ENCODE peak calls at places on chromosomes 5 and 9, in ten cellular contexts. G is CD8-positive, alpha-beta T cell; A is fibroblast of pulmonary artery; T is Right ventricle myocardium superior; F is NCI-H1436; P is A172; R is epithelial cell of proximal tubule; D is amniotic stem cell; W is ACHN; Y is activated CD8-positive, alpha-beta memory T cell treated with anti-CD3 and anti-CD28 coated beads for 48 hours. I is an unnamed sample.

GRCh38 chr5:33701251-33701650 is 190.5 kb downstream of the ADAMTS12 start:
- DNase-seq in F (no peak), P (no peak), R (no peak), T (no peak), Y (no peak), A (peak), G (no peak), W (no peak), D (peak), I (no peak)

GRCh38 chr5:115360036-115360685 is 63.7 kb upstream of the CCDC112 start:
- DNase-seq in F (no peak), W (no peak), D (no peak), Y (no peak), P (peak), T (no peak), R (no peak), A (no peak), G (no peak), I (no peak)

GRCh38 chr5:127820910-127821553 is 117.8 kb downstream of the CCDC192 start:
- DNase-seq in G (no peak), P (peak), T (no peak), F (no peak), W (peak), Y (no peak), R (peak), D (no peak), A (peak), I (no peak)

GRCh38 chr9:2729721-2730120 is 12.4 kb downstream of the KCNV2 start:
- DNase-seq in P (no peak), T (no peak), Y (no peak), F (no peak), A (peak), D (no peak), R (no peak), G (no peak), W (no peak), I (no peak)

GRCh38 chr9:114396558-114397218 is 8.9 kb upstream of the AKNA start:
- DNase-seq in F (no peak), D (peak), Y (no peak), R (no peak), G (no peak), A (peak), W (peak), T (no peak), P (no peak), I (no peak)

GRCh38 chr9:130847306-130848217 is 12.5 kb downstream of the ABL1 start:
- DNase-seq in G (no peak), P (peak), W (peak), A (peak), F (no peak), R (peak), T (peak), D (peak), Y (no peak), I (no peak)

GRCh38 chr9:98867434-98868168 is 60.1 kb downstream of the GALNT12 start:
- DNase-seq in W (peak), P (peak), G (no peak), A (peak), Y (no peak), R (peak), D (peak), F (no peak), T (peak), I (no peak)

GRCh38 chr5:141821430-141821925 is 56.7 kb downstream of the PCDH1 start:
- DNase-seq in Y (no peak), G (no peak), W (peak), P (peak), D (peak), R (peak), A (peak), T (no peak), F (peak), I (no peak)

GRCh38 chr9:113345165-113345564 is 4.2 kb upstream of the BSPRY start:
- DNase-seq in F (no peak), D (no peak), W (no peak), T (no peak), A (no peak), P (no peak), Y (no peak), G (no peak), R (no peak), I (no peak)

GRCh38 chr5:166786889-166787288 is 1504.6 kb upstream of the WWC1 start:
- DNase-seq in F (no peak), T (no peak), W (no peak), A (no peak), R (no peak), D (no peak), G (no peak), Y (no peak), P (no peak), I (no peak)

GRCh38 chr5:132438931-132439330 is 51.6 kb downstream of the IRF1 start:
- DNase-seq in F (no peak), T (no peak), R (no peak), A (no peak), G (no peak), D (no peak), Y (no peak), W (no peak), P (no peak), I (no peak)

GRCh38 chr5:110414360-110414759 is 312.1 kb downstream of the TMEM232 start:
- DNase-seq in Y (no peak), F (no peak), A (peak), G (no peak), R (no peak), P (no peak), D (peak), T (no peak), W (peak), I (no peak)

GRCh38 chr9:130058887-130059286 is 5.2 kb downstream of the GPR107 start:
- DNase-seq in D (no peak), P (no peak), W (no peak), T (no peak), Y (no peak), A (no peak), F (no peak), G (no peak), R (no peak), I (no peak)

GRCh38 chr5:110790673-110791072 is 51.9 kb downstream of the SLC25A46 start:
- DNase-seq in P (no peak), W (no peak), F (no peak), G (no peak), Y (no peak), R (peak), D (peak), T (no peak), A (peak), I (no peak)

GRCh38 chr9:76894198-76894597 is 11.7 kb downstream of the PRUNE2 start:
- DNase-seq in T (no peak), Y (no peak), W (no peak), D (no peak), G (no peak), F (no peak), P (no peak), R (no peak), A (no peak), I (no peak)

GRCh38 chr5:3287516-3287915 is 308.1 kb upstream of the IRX1 start:
- DNase-seq in W (no peak), R (no peak), P (no peak), F (no peak), T (no peak), D (no peak), G (no peak), Y (no peak), A (no peak), I (no peak)

GRCh38 chr5:160556886-160557285 is 135.2 kb downstream of the PTTG1 start:
- DNase-seq in T (no peak), Y (no peak), A (no peak), P (peak), F (no peak), R (peak), W (no peak), D (no peak), G (no peak), I (no peak)

GRCh38 chr5:128553747-128554146 is 15.7 kb upstream of the FBN2 start:
- DNase-seq in F (no peak), R (no peak), G (no peak), A (no peak), D (no peak), Y (no peak), W (no peak), T (no peak), P (no peak), I (no peak)

GRCh38 chr5:149869266-149869875 is 75.2 kb downstream of the PDE6A start:
- DNase-seq in A (no peak), T (no peak), G (no peak), F (no peak), D (no peak), P (no peak), Y (no peak), W (no peak), R (no peak), I (no peak)

GRCh38 chr5:131259326-131259725 is 4.5 kb upstream of the CDC42SE2 start:
- DNase-seq in D (no peak), A (no peak), R (no peak), Y (no peak), T (no peak), P (no peak), F (no peak), G (no peak), W (no peak), I (no peak)

GRCh38 chr9:69719368-69719767 is 40.4 kb downstream of the PTAR1 start:
- DNase-seq in Y (no peak), F (no peak), R (no peak), D (no peak), W (no peak), A (peak), P (no peak), T (no peak), G (no peak), I (no peak)

GRCh38 chr9:19967567-19968459 is 179.0 kb upstream of the SLC24A2 start:
- DNase-seq in A (no peak), Y (no peak), T (no peak), G (no peak), D (no peak), W (no peak), P (no peak), F (peak), R (no peak), I (no peak)

GRCh38 chr9:137309368-137310189 is 7.5 kb upstream of the NRARP start:
- DNase-seq in D (no peak), P (no peak), R (no peak), A (no peak), F (no peak), T (no peak), G (no peak), W (no peak), Y (no peak), I (no peak)

GRCh38 chr5:178247481-178248456 is 15.2 kb upstream of the PHYKPL start:
- DNase-seq in G (peak), A (no peak), R (no peak), Y (no peak), D (no peak), W (no peak), F (no peak), P (no peak), T (no peak), I (no peak)

GRCh38 chr9:131111854-131112311 is 13.5 kb upstream of the NUP214 start:
- DNase-seq in P (no peak), D (no peak), T (no peak), G (no peak), A (no peak), F (no peak), Y (no peak), R (no peak), W (no peak), I (no peak)

GRCh38 chr9:2870340-2870739 is 26.4 kb upstream of the PUM3 start:
- DNase-seq in P (no peak), D (no peak), Y (no peak), R (no peak), A (no peak), W (no peak), F (no peak), G (no peak), T (no peak), I (no peak)